ENCODE peak calls at places on chromosomes 3 and 15, in six cellular contexts. O is transverse colon, F is hippocampal formation, L is neuronal stem cell, B is islet precursor cell, H is HS-27A. C is an unnamed sample.

GRCh38 chr3:10992946-10993728 is 589 bp downstream of the SLC6A1 start:
- DNase-seq in O (no peak), F (no peak), L (no peak), B (no peak), H (no peak), C (no peak)

GRCh38 chr3:197468866-197469382 is 86.8 kb downstream of the BDH1 start:
- DNase-seq in O (peak; percentile 53), F (no peak), L (no peak), B (no peak), H (no peak), C (no peak)

GRCh38 chr3:128992926-128993460 is 883 bp downstream of the CFAP92 start:
- DNase-seq in O (no peak), F (no peak), L (no peak), B (no peak), H (no peak), C (no peak)

GRCh38 chr3:105844713-105845112 is 24.1 kb downstream of the CBLB start:
- DNase-seq in O (no peak), F (no peak), L (no peak), B (no peak), H (no peak), C (no peak)

GRCh38 chr15:50227076-50227475 is 38.5 kb downstream of the HDC start:
- DNase-seq in O (no peak), F (no peak), L (no peak), B (no peak), H (no peak), C (no peak)

GRCh38 chr3:38600551-38600950 is 48.9 kb downstream of the SCN5A start:
- DNase-seq in O (no peak), F (no peak), L (no peak), B (no peak), H (no peak), C (no peak)

GRCh38 chr3:8445861-8446260 is 55.8 kb upstream of the LMCD1 start:
- DNase-seq in O (no peak), F (peak; percentile 8), L (no peak), B (no peak), H (no peak), C (no peak)

GRCh38 chr3:192449036-192449435 is 278.3 kb downstream of the FGF12 start:
- DNase-seq in O (no peak), F (no peak), L (no peak), B (no peak), H (no peak), C (peak; percentile 15)

GRCh38 chr15:47987908-47988532 is 132.8 kb upstream of the SLC24A5 start:
- DNase-seq in O (no peak), F (peak; percentile 87), L (peak; percentile 50), B (no peak), H (no peak), C (peak; percentile 40)

GRCh38 chr3:123700791-123701712 is 116.2 kb upstream of the HACD2 start:
- DNase-seq in O (peak; percentile 57), F (no peak), L (no peak), B (no peak), H (no peak), C (no peak)

GRCh38 chr15:36850864-36851263 is 249.5 kb downstream of the MEIS2 start:
- DNase-seq in O (no peak), F (no peak), L (no peak), B (no peak), H (no peak), C (no peak)

GRCh38 chr15:28900892-28901586 is 15.3 kb downstream of the APBA2 start:
- DNase-seq in O (no peak), F (no peak), L (no peak), B (no peak), H (no peak), C (no peak)

GRCh38 chr3:5756443-5756842 is 568.9 kb downstream of the EDEM1 start:
- DNase-seq in O (no peak), F (no peak), L (no peak), B (no peak), H (no peak), C (no peak)

GRCh38 chr3:117553461-117553860 is 843.9 kb downstream of the TUSC7 start:
- DNase-seq in O (no peak), F (no peak), L (no peak), B (no peak), H (no peak), C (no peak)

GRCh38 chr3:107752202-107752990 is 229.6 kb downstream of the BBX start:
- DNase-seq in O (no peak), F (peak; percentile 18), L (no peak), B (no peak), H (no peak), C (no peak)

GRCh38 chr15:72168131-72168825 is 29.3 kb downstream of the GRAMD2A start:
- DNase-seq in O (no peak), F (no peak), L (no peak), B (peak; percentile 94), H (no peak), C (peak; percentile 21)

GRCh38 chr3:48468329-48468731 is 21.8 kb downstream of the ATRIP start:
- DNase-seq in O (peak; percentile 66), F (no peak), L (no peak), B (no peak), H (no peak), C (no peak)

GRCh38 chr3:13842226-13842625 is 37.6 kb downstream of the WNT7A start:
- DNase-seq in O (no peak), F (no peak), L (no peak), B (no peak), H (no peak), C (no peak)

GRCh38 chr15:24971772-24972171 is 17.0 kb downstream of the SNRPN start:
- DNase-seq in O (no peak), F (no peak), L (no peak), B (no peak), H (no peak), C (no peak)

GRCh38 chr3:128123231-128123537 is 428 bp downstream of the RUVBL1 start:
- DNase-seq in O (no peak), F (no peak), L (peak; percentile 5), B (no peak), H (no peak), C (no peak)

GRCh38 chr3:106862067-106862466 is 515.2 kb upstream of the CCDC54 start:
- DNase-seq in O (no peak), F (no peak), L (no peak), B (no peak), H (peak; percentile 36), C (peak; percentile 26)

GRCh38 chr3:149115114-149115513 is 14.3 kb upstream of the HPS3 start:
- DNase-seq in O (no peak), F (no peak), L (no peak), B (peak; percentile 56), H (no peak), C (no peak)

GRCh38 chr15:39128746-39129145 is 452.1 kb upstream of the THBS1 start:
- DNase-seq in O (no peak), F (no peak), L (no peak), B (no peak), H (no peak), C (no peak)

GRCh38 chr3:148075829-148076716 is 621.6 kb upstream of the AGTR1 start:
- DNase-seq in O (no peak), F (peak; percentile 84), L (peak; percentile 45), B (peak; percentile 62), H (no peak), C (peak; percentile 15)

GRCh38 chr15:74258456-74259323 is 22.6 kb downstream of the CCDC33 start:
- DNase-seq in O (no peak), F (no peak), L (no peak), B (no peak), H (no peak), C (no peak)

GRCh38 chr3:30347679-30348216 is 258.7 kb upstream of the TGFBR2 start:
- DNase-seq in O (no peak), F (no peak), L (no peak), B (no peak), H (peak; percentile 85), C (peak; percentile 47)

C was measured in HTR-8/SVneo.